ENCODE peak calls at places on chromosomes 2 and 18, in five cellular contexts. R is body of pancreas, H is sigmoid colon, A is upper lobe of left lung, L is K562. G is an unnamed sample.

GRCh38 chr2:127874378-127875271 is 11.1 kb downstream of the AMMECR1L start:
- DNase-seq in R (no peak), H (no peak), A (no peak), L (no peak), G (no peak)

GRCh38 chr2:211132586-211132985 is 576.2 kb downstream of the CPS1 start:
- DNase-seq in R (no peak), H (no peak), A (no peak), L (no peak), G (no peak)

GRCh38 chr2:226760412-226761194 is 39.0 kb downstream of the IRS1 start:
- DNase-seq in R (no peak), H (no peak), A (no peak), L (no peak), G (no peak)

GRCh38 chr2:127007652-127008051 is 99.3 kb downstream of the BIN1 start:
- DNase-seq in R (no peak), H (no peak), A (no peak), L (no peak), G (no peak)

GRCh38 chr2:119279666-119280065 is 56.0 kb downstream of the STEAP3 start:
- DNase-seq in R (no peak), H (no peak), A (no peak), L (no peak), G (no peak)

GRCh38 chr2:214104219-214104618 is 306.6 kb upstream of the VWC2L start:
- DNase-seq in R (no peak), H (no peak), A (no peak), L (no peak), G (no peak)

GRCh38 chr18:77360315-77361186 is 110.9 kb downstream of the GALR1 start:
- DNase-seq in R (no peak), H (no peak), A (no peak), L (no peak), G (no peak)

GRCh38 chr2:620456-621302 is 56.5 kb downstream of the TMEM18 start:
- DNase-seq in R (no peak), H (no peak), A (peak; percentile 13), L (no peak), G (no peak)

GRCh38 chr18:32771169-32771751 is 1.6 kb downstream of the KLHL14 start:
- DNase-seq in R (peak; percentile 21), H (no peak), A (no peak), L (no peak), G (peak; percentile 30)

GRCh38 chr2:117217145-117217544 is 597.3 kb upstream of the DDX18 start:
- DNase-seq in R (no peak), H (no peak), A (no peak), L (no peak), G (no peak)

DNA sequence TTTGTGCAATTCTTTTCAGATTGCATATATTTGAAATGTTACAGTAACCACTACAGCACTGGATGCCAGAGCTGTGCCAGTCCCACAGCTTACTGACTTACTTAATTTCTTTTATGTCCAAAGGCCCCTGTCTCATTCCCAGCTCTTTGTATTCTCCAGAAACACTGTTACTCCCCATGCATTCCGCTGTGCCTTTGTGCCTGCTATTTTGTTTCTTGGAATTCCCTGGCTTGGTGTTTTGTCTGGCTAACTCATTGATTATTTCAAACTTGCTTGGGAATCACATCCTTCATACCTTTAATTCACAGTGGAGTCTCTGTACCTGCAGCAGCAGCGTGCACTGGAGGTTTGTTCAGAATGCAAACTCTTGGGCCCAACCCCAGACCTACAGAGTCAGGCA is 601.9 kb upstream of the DDX18 start:
- DNase-seq in R (no peak), H (no peak), A (no peak), L (no peak), G (no peak)
- TF ChIP-seq POLR2A in R (no peak), H (no peak), A (no peak), L (no peak), G (no peak)

GRCh38 chr2:170454471-170455372 is 260.4 kb upstream of the SP5 start:
- DNase-seq in R (no peak), H (no peak), A (no peak), L (no peak), G (no peak)

GRCh38 chr2:170457742-170458141 is 257.4 kb upstream of the SP5 start:
- DNase-seq in R (no peak), H (no peak), A (no peak), L (no peak), G (no peak)

GRCh38 chr2:170456914-170457313 is 258.2 kb upstream of the SP5 start:
- DNase-seq in R (no peak), H (no peak), A (no peak), L (no peak), G (no peak)

GRCh38 chr2:170455617-170456426 is 259.3 kb upstream of the SP5 start:
- DNase-seq in R (no peak), H (no peak), A (no peak), L (no peak), G (no peak)
- TF ChIP-seq POLR2A in R (no peak), H (no peak), A (no peak), L (no peak), G (no peak)

GRCh38 chr2:74536166-74536950 is 6.6 kb downstream of the HTRA2 start:
- DNase-seq in R (no peak), H (no peak), A (no peak), L (no peak), G (no peak)
- TF ChIP-seq POLR2A in R (no peak), H (no peak), A (no peak), L (no peak), G (no peak)

DNA sequence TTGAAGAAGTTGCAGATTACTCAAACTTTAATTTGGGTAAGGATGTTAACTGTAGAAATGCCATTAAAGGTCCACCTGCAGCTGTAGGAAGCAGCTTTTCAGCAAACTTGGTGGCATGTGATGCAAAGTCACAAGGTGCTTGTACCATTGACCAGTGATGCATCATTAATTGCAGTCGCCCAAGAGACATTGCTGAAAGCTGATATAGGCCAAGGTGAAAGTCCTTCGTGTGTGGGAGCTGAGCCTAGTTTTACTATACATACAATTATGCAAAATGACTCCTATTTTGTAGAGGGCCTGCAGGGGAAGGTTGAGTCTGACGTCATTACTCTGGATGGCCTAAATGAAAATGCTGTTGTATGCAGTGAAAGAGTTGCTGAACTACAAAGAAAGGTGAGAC is 40.5 kb downstream of the ALMS1 start:
- DNase-seq in R (no peak), H (no peak), A (no peak), L (no peak), G (no peak)
- TF ChIP-seq POLR2A in R (no peak), H (no peak), A (no peak), L (no peak), G (no peak)

DNA sequence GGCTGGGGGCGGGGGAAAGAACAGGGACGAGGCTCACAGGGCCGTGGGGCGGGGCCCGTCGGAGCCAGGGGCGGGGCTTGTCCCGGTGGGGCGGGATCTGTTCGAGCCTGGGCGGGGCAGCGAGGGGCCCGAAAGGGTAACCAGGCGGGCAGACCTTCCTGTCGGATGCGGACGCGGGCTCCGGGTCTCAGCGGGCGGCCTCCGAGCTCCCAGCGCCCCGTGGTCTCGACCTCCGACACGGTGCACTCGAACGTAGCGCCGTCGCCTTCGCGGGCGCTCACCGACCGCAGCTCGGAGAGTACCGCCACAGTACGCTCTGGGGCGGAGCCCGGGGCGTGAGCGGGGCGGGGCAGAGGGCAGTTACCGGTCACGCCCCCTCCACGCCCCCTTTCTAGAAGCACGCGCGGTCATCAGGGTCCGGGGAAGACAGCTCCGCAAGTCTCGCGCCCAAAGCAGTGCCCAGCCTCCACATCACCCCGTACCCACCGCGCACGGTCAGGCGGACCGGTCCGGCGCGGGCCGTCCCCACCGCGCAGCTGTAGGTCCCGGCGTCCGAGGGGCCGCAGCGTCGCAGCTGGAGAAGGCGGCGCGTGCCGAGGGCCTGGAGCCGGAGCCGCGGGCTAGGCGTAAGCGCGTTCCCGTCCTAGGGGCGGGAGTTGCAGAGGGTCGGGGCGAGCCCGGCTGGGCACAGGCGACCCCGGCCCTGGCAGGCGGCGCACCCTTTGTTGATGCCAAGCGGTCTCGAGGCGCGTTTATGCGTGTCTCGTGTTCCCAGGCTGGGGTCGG is 8.7 kb downstream of the TMEM198 start:
- DNase-seq in R (peak; percentile 90), H (peak; percentile 93), A (peak; percentile 83), L (peak; percentile 90), G (peak; percentile 84)
- TF ChIP-seq POLR2A in R (no peak), H (no peak), A (no peak), L (no peak), G (no peak)

DNA sequence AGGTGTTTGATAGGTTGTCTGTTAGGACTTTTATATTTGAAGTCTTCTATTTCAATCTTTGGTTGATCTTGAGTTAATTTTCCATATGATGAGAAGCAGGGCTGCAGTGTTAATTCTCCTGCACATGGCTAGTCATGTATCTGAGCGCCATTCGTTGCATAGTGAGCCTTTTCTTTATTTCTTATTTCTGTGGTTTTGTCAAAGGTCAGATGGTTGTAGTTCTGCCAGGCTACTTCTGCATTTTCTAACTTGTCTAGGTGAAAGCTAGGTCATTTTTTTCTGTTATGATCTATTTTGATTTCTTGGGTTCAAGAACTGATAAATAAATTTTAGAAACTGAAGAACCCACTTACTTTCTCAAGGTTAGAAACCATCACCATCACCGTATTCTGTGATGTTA is 56.7 kb downstream of the CCDC74A start:
- DNase-seq in R (no peak), H (no peak), A (no peak), L (no peak), G (no peak)
- TF ChIP-seq POLR2A in R (no peak), H (no peak), A (no peak), L (no peak), G (no peak)

GRCh38 chr2:197307236-197307932 is 3.2 kb downstream of the ANKRD44 start:
- DNase-seq in R (no peak), H (no peak), A (no peak), L (no peak), G (no peak)

GRCh38 chr2:197307933-197308521 is 2.6 kb downstream of the ANKRD44 start:
- DNase-seq in R (no peak), H (no peak), A (no peak), L (no peak), G (no peak)

GRCh38 chr2:197306691-197307030 is 3.9 kb downstream of the ANKRD44 start:
- DNase-seq in R (peak; percentile 84), H (peak; percentile 72), A (peak; percentile 65), L (no peak), G (no peak)

GRCh38 chr2:197304556-197305011 is 6.0 kb downstream of the ANKRD44 start:
- DNase-seq in R (no peak), H (no peak), A (no peak), L (no peak), G (no peak)

DNA sequence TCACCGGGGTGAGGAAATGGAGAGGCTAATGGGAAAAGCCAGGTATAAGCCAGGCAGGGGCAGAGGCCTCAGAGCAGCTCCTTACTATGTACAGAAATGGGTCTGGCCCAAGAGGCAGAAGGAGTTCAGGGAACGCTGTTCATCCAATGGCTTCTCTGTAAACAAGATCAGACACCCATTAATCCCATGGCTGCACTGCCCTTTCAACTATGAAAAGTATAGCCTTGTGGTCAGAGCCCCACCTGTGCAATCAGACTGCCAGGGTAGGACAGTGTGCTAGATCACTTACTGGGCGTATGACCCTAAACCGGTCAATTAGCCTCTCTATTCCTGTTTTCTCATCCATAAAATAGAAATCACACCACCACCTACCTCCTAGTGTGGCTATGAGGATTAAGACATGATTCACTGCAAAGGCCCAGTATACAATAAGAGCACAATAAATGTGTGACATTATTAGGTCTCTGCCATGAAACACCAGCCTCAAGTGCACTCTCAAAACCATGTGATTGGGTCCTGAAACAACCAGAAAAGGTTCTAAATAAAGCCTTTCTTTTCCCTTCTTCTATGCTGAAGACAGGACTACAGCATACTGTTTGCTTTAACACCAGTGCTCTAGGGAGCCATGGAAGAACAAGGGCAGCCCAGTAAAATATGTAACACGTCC is 4.4 kb downstream of the ANKRD44 start:
- DNase-seq in R (no peak), H (no peak), A (no peak), L (no peak), G (no peak)
- TF ChIP-seq POLR2A in R (no peak), H (no peak), A (no peak), L (no peak), G (no peak)

G was measured in GM12892.